ENCODE peak calls at places on chromosomes 4 and X, in eight cellular contexts. Q, I, K, U, D, Z, G and X are unnamed samples. For H3K36me3 and H3K4me1, the result is how much of the 10 kb centered on the place peaks cover.

GRCh38 chr4:121736735-121737351 is 28.1 kb downstream of the SMIM43 start:
- DNase-seq in Q (no peak), I (no peak), K (peak), U (no peak), D (no peak), Z (peak), G (no peak), X (no peak)

GRCh38 chr4:55925235-55925634 is 23.5 kb upstream of the CEP135 start:
- DNase-seq in Q (no peak), I (no peak), K (no peak), U (no peak), D (no peak), Z (peak), G (no peak), X (no peak)

GRCh38 chrX:109709129-109709631 is 23.9 kb downstream of the ACSL4 start:
- DNase-seq in Q (no peak), I (no peak), K (no peak), U (no peak), D (no peak), Z (peak), G (no peak), X (no peak)

GRCh38 chrX:103533428-103534216 is 14.3 kb upstream of the RAB40A start:
- DNase-seq in Q (no peak), I (peak), K (peak), U (peak), D (peak), Z (peak), G (peak), X (peak)

GRCh38 chr4:72366601-72367000 is 202.4 kb downstream of the ADAMTS3 start:
- DNase-seq in Q (no peak), I (no peak), K (no peak), U (no peak), D (no peak), Z (no peak), G (no peak), X (no peak)

GRCh38 chr4:110049951-110050925 is 137.6 kb downstream of the EGF start:
- DNase-seq in Q (no peak), I (peak), K (peak), U (peak), D (no peak), Z (peak), G (peak), X (peak)

GRCh38 chrX:121052122-121052521 is 4.7 kb downstream of the GLUD2 start:
- DNase-seq in Q (no peak), I (no peak), K (no peak), U (no peak), D (no peak), Z (no peak), G (no peak), X (no peak)

GRCh38 chrX:14916017-14916674 is 42.9 kb downstream of the MOSPD2 start:
- DNase-seq in Q (no peak), I (no peak), K (no peak), U (no peak), D (no peak), Z (peak), G (no peak), X (no peak)

GRCh38 chr4:16761031-16761430 is 137.4 kb downstream of the LDB2 start:
- DNase-seq in Q (no peak), I (no peak), K (no peak), U (no peak), D (no peak), Z (peak), G (no peak), X (no peak)

GRCh38 chr4:1725521-1725920 is 4.2 kb downstream of the TACC3 start:
- DNase-seq in Q (no peak), I (no peak), K (no peak), U (no peak), D (no peak), Z (no peak), G (no peak), X (no peak)
- H3K36me3 ChIP-seq in Q (under half), I (under half), K (under half), U (under half), D (under half), Z (under half), G (under half), X (under half)

GRCh38 chr4:147824884-147825283 is 93.0 kb downstream of the ARHGAP10 start:
- DNase-seq in Q (no peak), I (no peak), K (no peak), U (no peak), D (no peak), Z (no peak), G (no peak), X (no peak)
- H3K4me1 ChIP-seq in Q (half or more), I (under half), K (half or more), U (under half), D (half or more), Z (under half), G (under half), X (under half)

GRCh38 chr4:81740492-81740891 is 268.8 kb upstream of the RASGEF1B start:
- DNase-seq in Q (no peak), I (no peak), K (peak), U (no peak), D (no peak), Z (no peak), G (no peak), X (no peak)

GRCh38 chr4:81743731-81744465 is 272.2 kb upstream of the RASGEF1B start:
- DNase-seq in Q (no peak), I (no peak), K (no peak), U (no peak), D (no peak), Z (no peak), G (no peak), X (no peak)

GRCh38 chr4:81746071-81746470 is 274.4 kb upstream of the RASGEF1B start:
- DNase-seq in Q (no peak), I (no peak), K (no peak), U (no peak), D (no peak), Z (no peak), G (no peak), X (no peak)

GRCh38 chr4:81747242-81747930 is 275.7 kb upstream of the RASGEF1B start:
- DNase-seq in Q (no peak), I (no peak), K (no peak), U (no peak), D (no peak), Z (peak), G (no peak), X (no peak)

GRCh38 chr4:81745076-81745475 is 273.4 kb upstream of the RASGEF1B start:
- DNase-seq in Q (no peak), I (no peak), K (no peak), U (no peak), D (no peak), Z (no peak), G (no peak), X (no peak)
- H3K27ac ChIP-seq in Q (no peak), I (no peak), K (no peak), U (no peak), D (no peak), Z (no peak), G (no peak), X (no peak)

GRCh38 chr4:153409412-153409811 is 56.7 kb upstream of the TMEM131L start:
- DNase-seq in Q (no peak), I (no peak), K (no peak), U (no peak), D (no peak), Z (peak), G (no peak), X (no peak)

GRCh38 chr4:153403761-153404160 is 59.3 kb downstream of the MND1 start:
- DNase-seq in Q (no peak), I (no peak), K (no peak), U (no peak), D (no peak), Z (no peak), G (no peak), X (no peak)

GRCh38 chr4:153408932-153409331 is 57.2 kb upstream of the TMEM131L start:
- DNase-seq in Q (no peak), I (no peak), K (no peak), U (no peak), D (no peak), Z (no peak), G (no peak), X (no peak)

GRCh38 chr4:153409924-153410501 is 56.1 kb upstream of the TMEM131L start:
- DNase-seq in Q (no peak), I (no peak), K (no peak), U (no peak), D (no peak), Z (peak), G (no peak), X (no peak)

DNA sequence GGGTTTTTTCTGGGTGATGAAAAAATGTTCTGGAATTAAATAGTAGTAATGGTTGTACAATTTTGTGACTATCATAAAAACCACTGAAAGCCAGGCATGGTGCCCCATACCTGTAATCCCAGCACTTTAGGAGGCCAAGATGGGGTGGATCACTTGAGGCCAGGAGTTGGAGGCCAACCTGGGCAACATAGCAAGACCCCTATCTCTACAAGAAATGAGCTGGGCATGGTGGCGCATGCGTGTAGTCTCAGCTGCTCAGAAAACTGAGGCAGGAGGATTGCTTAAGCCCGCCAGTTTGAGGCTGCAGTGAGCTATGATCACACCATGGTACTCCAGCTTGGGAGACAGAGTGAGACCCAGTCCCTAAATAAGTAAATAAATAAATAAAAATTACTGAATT is 58.3 kb upstream of the TMEM131L start:
- DNase-seq in Q (no peak), I (no peak), K (no peak), U (no peak), D (no peak), Z (no peak), G (no peak), X (no peak)
- H3K36me3 ChIP-seq in Q (under half), I (under half), K (under half), U (under half), D (under half), Z (under half), G (under half), X (under half)

GRCh38 chr4:147826288-147826646 is 94.4 kb downstream of the ARHGAP10 start:
- DNase-seq in Q (no peak), I (no peak), K (no peak), U (no peak), D (no peak), Z (no peak), G (no peak), X (no peak)
- H3K4me1 ChIP-seq in Q (half or more), I (under half), K (half or more), U (under half), D (half or more), Z (under half), G (under half), X (under half)

DNA sequence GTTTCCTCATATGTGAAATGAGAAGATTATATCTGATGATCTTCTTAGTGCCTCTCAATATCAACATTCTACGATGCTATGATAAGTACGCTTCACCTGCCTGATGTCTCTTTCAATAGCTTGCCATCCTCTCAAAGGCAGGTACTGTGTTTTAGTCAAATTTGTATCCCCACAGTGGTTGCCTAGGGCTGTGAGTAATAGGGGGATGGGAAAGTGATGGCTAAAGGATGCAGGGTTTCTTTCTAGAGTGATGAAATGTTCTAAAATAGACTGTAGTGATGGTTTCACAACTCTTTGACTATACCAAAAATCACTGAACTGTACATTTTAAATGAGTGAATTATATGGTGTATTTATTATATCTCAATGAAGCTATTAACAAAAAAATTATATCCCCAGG is 142.8 kb downstream of the HS6ST2 start:
- DNase-seq in Q (no peak), I (no peak), K (no peak), U (no peak), D (no peak), Z (no peak), G (no peak), X (no peak)
- H3K27ac ChIP-seq in Q (no peak), I (no peak), K (no peak), U (no peak), D (no peak), Z (no peak), G (no peak), X (no peak)

GRCh38 chr4:2914220-2915126 is 48.7 kb downstream of the NOP14 start:
- DNase-seq in Q (no peak), I (peak), K (no peak), U (no peak), D (no peak), Z (no peak), G (no peak), X (no peak)

GRCh38 chr4:2910409-2910808 is 52.8 kb downstream of the NOP14 start:
- DNase-seq in Q (no peak), I (peak), K (no peak), U (no peak), D (no peak), Z (no peak), G (no peak), X (no peak)

GRCh38 chr4:2909583-2909982 is 53.6 kb downstream of the NOP14 start:
- DNase-seq in Q (no peak), I (no peak), K (no peak), U (no peak), D (no peak), Z (no peak), G (no peak), X (no peak)

GRCh38 chr4:2913168-2913567 is 50.0 kb downstream of the NOP14 start:
- DNase-seq in Q (no peak), I (peak), K (no peak), U (no peak), D (no peak), Z (no peak), G (no peak), X (no peak)

DNA sequence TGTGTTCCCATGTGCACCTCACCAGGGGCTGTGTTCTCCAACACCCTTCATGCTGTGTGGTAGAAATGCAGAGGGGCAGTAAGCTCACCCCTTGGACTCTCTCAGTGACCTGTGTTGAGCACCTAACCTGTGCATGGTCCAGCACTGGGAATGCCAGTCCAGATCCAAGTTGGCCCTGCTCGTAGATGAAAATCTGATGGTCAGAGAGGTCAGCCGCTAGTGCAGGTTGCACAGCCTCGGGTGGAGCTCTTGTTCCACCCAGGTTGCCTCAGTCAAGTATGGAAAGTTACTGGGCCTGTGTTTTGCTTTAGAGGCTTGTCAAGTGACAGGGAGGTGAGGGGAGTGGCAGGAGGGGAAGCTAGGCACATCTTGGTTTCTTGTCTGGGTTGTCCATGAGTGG is 51.3 kb downstream of the NOP14 start:
- DNase-seq in Q (no peak), I (peak), K (no peak), U (no peak), D (no peak), Z (no peak), G (no peak), X (no peak)
- H3K36me3 ChIP-seq in Q (under half), I (under half), K (half or more), U (half or more), D (half or more), Z (under half), G (half or more), X (under half)